ENCODE peak calls at places on chromosomes 4 and X, in eight cellular contexts. H is endothelial cell of umbilical vein, Y is ovary, V is prostate gland, Q is transverse colon, P is body of pancreas, K is lower leg skin, M is tibial nerve. Z is an unnamed sample.
A peak's percentile ranks its signal among the peaks of the same experiment; 100 is the strongest.

GRCh38 chr4:186727149-186727976 is 3.7 kb upstream of the FAT1 start:
- DNase-seq in Q (no peak), V (no peak), M (no peak), Y (no peak), H (no peak), K (no peak), P (no peak), Z (peak; percentile 20)

GRCh38 chrX:105098812-105099211 is 121.7 kb downstream of the TEX13A start:
- DNase-seq in Q (no peak), M (no peak), P (no peak), K (no peak), Y (no peak), V (no peak), H (no peak), Z (no peak)

GRCh38 chr4:109967798-109968520 is 55.3 kb downstream of the EGF start:
- DNase-seq in P (no peak), V (no peak), M (no peak), H (no peak), K (no peak), Y (no peak), Q (peak; percentile 12), Z (no peak)

GRCh38 chrX:151984328-151984727 is 9.9 kb upstream of the GABRE start:
- DNase-seq in Y (no peak), Q (no peak), P (no peak), H (peak; percentile 94), M (no peak), K (peak; percentile 70), V (no peak), Z (no peak)

GRCh38 chr4:113145519-113146291 is 96.3 kb downstream of the ANK2 start:
- DNase-seq in H (no peak), V (no peak), M (no peak), K (no peak), Y (peak; percentile 33), P (peak; percentile 20), Q (no peak), Z (no peak)

GRCh38 chr4:535924-536281 is 36.9 kb downstream of the PIGG start:
- DNase-seq in Y (no peak), Q (no peak), M (no peak), P (no peak), K (peak; percentile 56), H (no peak), V (no peak), Z (no peak)

GRCh38 chr4:53619431-53619830 is 28.1 kb upstream of the LNX1 start:
- DNase-seq in K (no peak), M (no peak), V (no peak), Y (no peak), Q (no peak), H (no peak), P (no peak), Z (no peak)

GRCh38 chr4:106914223-106914622 is 121.9 kb downstream of the DKK2 start:
- DNase-seq in Y (peak; percentile 70), P (peak; percentile 8), H (no peak), M (no peak), Q (no peak), K (no peak), V (no peak), Z (no peak)

GRCh38 chrX:110966839-110967238 is 129.2 kb upstream of the PAK3 start:
- DNase-seq in P (no peak), K (no peak), M (no peak), H (no peak), Q (no peak), Y (no peak), V (no peak), Z (no peak)

GRCh38 chr4:15665738-15666365 is 10.7 kb upstream of the FBXL5 start:
- DNase-seq in Q (peak; percentile 25), V (no peak), K (no peak), H (peak; percentile 60), P (peak; percentile 26), Y (no peak), M (no peak), Z (no peak)

GRCh38 chr4:113083346-113083745 is 33.9 kb downstream of the ANK2 start:
- DNase-seq in Y (no peak), V (no peak), K (no peak), P (no peak), H (no peak), M (no peak), Q (no peak), Z (no peak)

GRCh38 chr4:2073808-2074481 is 14.8 kb downstream of the NAT8L start:
- DNase-seq in H (no peak), K (no peak), V (no peak), P (no peak), Q (no peak), M (no peak), Y (no peak), Z (no peak)

GRCh38 chr4:71882113-71882512 is 98.2 kb upstream of the GC start:
- DNase-seq in K (no peak), P (no peak), Y (no peak), Q (no peak), M (no peak), V (no peak), H (no peak), Z (no peak)

GRCh38 chr4:113996599-113997177 is 17.2 kb upstream of the ARSJ start:
- DNase-seq in M (no peak), P (no peak), K (no peak), Y (no peak), V (no peak), H (no peak), Q (no peak), Z (no peak)

GRCh38 chrX:50677789-50678188 is 136.2 kb downstream of the SHROOM4 start:
- DNase-seq in H (peak; percentile 65), Q (no peak), P (no peak), V (no peak), M (no peak), K (no peak), Y (no peak), Z (no peak)

GRCh38 chr4:1487761-1488160 is 81.5 kb upstream of the NKX1-1 start:
- DNase-seq in Y (no peak), M (no peak), H (no peak), K (no peak), Q (no peak), V (no peak), P (no peak), Z (no peak)

GRCh38 chr4:3766207-3766790 is at the start of gene ADRA2C:
- DNase-seq in Q (no peak), M (no peak), H (no peak), Y (no peak), K (no peak), P (peak; percentile 41), V (no peak), Z (peak; percentile 20)

GRCh38 chr4:88109123-88109864 is 49.1 kb downstream of the ABCG2 start:
- DNase-seq in M (no peak), P (no peak), V (no peak), K (no peak), Y (no peak), H (peak; percentile 68), Q (no peak), Z (no peak)

GRCh38 chrX:68183612-68184214 is 249.6 kb downstream of the OPHN1 start:
- DNase-seq in V (no peak), Y (no peak), Q (no peak), P (no peak), K (no peak), M (no peak), H (peak; percentile 44), Z (peak; percentile 41)

GRCh38 chrX:71103110-71103983 is 3.2 kb downstream of the CXorf65 start:
- DNase-seq in Y (no peak), V (no peak), M (no peak), K (no peak), Q (peak; percentile 53), P (no peak), H (no peak), Z (peak; percentile 42)
- TF ChIP-seq POLR2A in Y (no peak), V (no peak), M (no peak), K (no peak), Q (no peak), P (no peak), H (no peak), Z (no peak)

DNA sequence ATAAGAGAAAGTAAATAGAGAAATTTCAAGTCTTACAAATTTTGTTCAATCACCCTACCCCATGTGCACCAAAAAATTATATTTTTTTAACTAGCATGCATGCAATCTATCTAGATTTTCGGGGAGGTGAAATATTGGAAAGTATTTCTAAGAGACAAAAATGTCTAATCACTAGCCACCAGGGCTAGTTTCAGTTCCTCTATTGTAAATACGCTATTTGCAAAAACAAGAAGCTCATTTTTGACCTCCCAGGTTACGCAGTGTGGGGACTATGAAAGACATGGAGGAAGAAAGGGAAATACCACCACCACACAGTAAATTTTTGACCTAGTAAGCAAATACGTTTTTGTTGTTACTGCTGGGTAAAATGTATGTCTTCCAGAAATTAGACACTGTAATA is 2.3 kb downstream of the NEXMIF start:
- DNase-seq in M (no peak), V (no peak), Q (no peak), H (no peak), P (no peak), Y (no peak), K (no peak), Z (no peak)
- TF ChIP-seq POLR2A in M (no peak), V (no peak), Q (no peak), H (no peak), P (no peak), Y (no peak), K (no peak), Z (no peak)

GRCh38 chr4:119209586-119209985 is 2.9 kb upstream of the USP53 start:
- DNase-seq in Q (peak; percentile 20), V (no peak), M (no peak), K (no peak), P (no peak), H (no peak), Y (no peak), Z (no peak)
- TF ChIP-seq POLR2A in Q (no peak), V (no peak), M (no peak), K (no peak), P (no peak), H (no peak), Y (no peak), Z (no peak)

GRCh38 chr4:143185253-143186107 is 763 bp downstream of the USP38 start:
- DNase-seq in Q (peak; percentile 16), K (peak; percentile 87), Y (no peak), P (no peak), H (peak; percentile 46), V (peak; percentile 6), M (no peak), Z (peak; percentile 74)
- TF ChIP-seq POLR2A in Q (no peak), K (no peak), Y (no peak), P (no peak), H (no peak), V (no peak), M (no peak), Z (no peak)

DNA sequence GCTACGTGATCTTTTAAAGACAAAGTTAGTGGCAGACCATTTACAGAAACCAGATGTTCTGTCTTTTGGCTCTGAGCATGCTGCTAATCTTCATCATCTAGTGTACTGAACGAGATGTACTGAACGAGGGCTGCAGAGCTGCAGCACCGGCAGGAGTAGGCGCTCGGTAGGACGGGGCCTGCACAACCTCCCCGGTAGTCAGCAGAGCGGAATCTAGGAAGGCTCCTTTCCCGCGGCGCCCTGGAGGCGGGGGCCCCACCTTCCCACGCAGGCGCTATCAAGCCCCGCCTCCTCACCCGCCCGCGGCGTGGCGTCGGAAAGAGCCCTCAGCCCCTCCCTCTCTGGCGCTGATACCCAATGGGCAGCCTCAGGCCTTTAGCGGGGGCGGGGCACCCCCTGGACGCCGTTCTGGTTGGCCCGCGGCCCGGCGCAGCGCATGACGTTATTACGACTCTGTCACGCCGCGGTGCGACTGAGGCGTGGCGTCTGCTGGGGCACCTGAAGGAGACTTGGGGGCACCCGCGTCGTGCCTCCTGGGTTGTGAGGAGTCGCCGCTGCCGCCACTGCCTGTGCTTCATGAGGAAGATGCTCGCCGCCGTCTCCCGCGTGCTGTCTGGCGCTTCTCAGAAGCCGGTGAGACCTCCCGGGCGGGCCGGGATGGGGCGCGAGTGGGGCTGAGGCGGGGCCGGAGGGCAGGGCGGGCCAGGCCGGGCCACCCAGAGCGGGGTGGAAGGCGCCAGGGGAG is at the start of gene PDHA1:
- DNase-seq in V (peak; percentile 88), P (peak; percentile 95), H (peak; percentile 92), K (peak; percentile 98), Y (peak; percentile 91), M (peak; percentile 84), Q (peak; percentile 95), Z (peak; percentile 95)
- TF ChIP-seq POLR2A in V (peak; percentile 53), P (peak; percentile 63), H (peak; percentile 73), K (no peak), Y (peak; percentile 53), M (peak; percentile 76), Q (peak; percentile 86), Z (peak; percentile 86)

Z was measured in erythroblast.